ENCODE peak calls at places on chromosomes 6 and 20, in four cellular contexts. C is heart left ventricle; X is coronary artery; K is CD8-positive, alpha-beta T cell. M is an unnamed sample.

GRCh38 chr6:25945175-25945574 is 14.7 kb upstream of the SLC17A2 start:
- DNase-seq in C (no peak), K (no peak), X (no peak), M (no peak)

GRCh38 chr20:1469925-1470571 is 3.4 kb upstream of the NSFL1C start:
- DNase-seq in K (no peak), X (peak), C (peak), M (peak)

GRCh38 chr20:17655865-17656489 is 26.1 kb downstream of the RRBP1 start:
- DNase-seq in K (no peak), C (no peak), X (no peak), M (no peak)

GRCh38 chr6:170198298-170198697 is 92.6 kb downstream of the DLL1 start:
- DNase-seq in X (no peak), K (no peak), C (peak), M (no peak)

GRCh38 chr6:119137194-119138072 is 59.0 kb upstream of the FAM184A start:
- DNase-seq in X (no peak), C (no peak), K (no peak), M (no peak)

GRCh38 chr6:22827760-22828159 is 258.4 kb downstream of the HDGFL1 start:
- DNase-seq in K (no peak), X (no peak), C (no peak), M (no peak)

GRCh38 chr6:137846772-137847313 is 20.2 kb upstream of the TNFAIP3 start:
- DNase-seq in C (peak), X (no peak), K (no peak), M (no peak)

GRCh38 chr6:36098920-36099647 is 31.2 kb upstream of the MAPK13 start:
- DNase-seq in K (no peak), X (no peak), C (no peak), M (no peak)

GRCh38 chr6:133764011-133764812 is 124.7 kb upstream of the TCF21 start:
- DNase-seq in C (no peak), X (no peak), K (no peak), M (no peak)

GRCh38 chr6:27078734-27079357 is 168.7 kb upstream of the PRSS16 start:
- DNase-seq in X (no peak), C (no peak), K (peak), M (peak)

GRCh38 chr6:160248538-160248937 is 10.1 kb downstream of the SLC22A2 start:
- DNase-seq in K (no peak), X (no peak), C (no peak), M (no peak)

GRCh38 chr20:20679306-20679705 is 33.1 kb downstream of the RALGAPA2 start:
- DNase-seq in K (no peak), X (no peak), C (no peak), M (no peak)

GRCh38 chr20:44438782-44439181 is 36.9 kb upstream of the TTPAL start:
- DNase-seq in X (no peak), K (no peak), C (no peak), M (no peak)

GRCh38 chr6:2378891-2379652 is 133.7 kb upstream of the GMDS start:
- DNase-seq in X (no peak), K (no peak), C (no peak), M (peak)

GRCh38 chr6:16540804-16541752 is 220.2 kb downstream of the ATXN1 start:
- DNase-seq in C (no peak), K (no peak), X (peak), M (no peak)

GRCh38 chr6:121093928-121094327 is 240.4 kb downstream of the TBC1D32 start:
- DNase-seq in C (no peak), X (no peak), K (no peak), M (no peak)

GRCh38 chr6:19569563-19569962 is 267.6 kb upstream of the ID4 start:
- DNase-seq in C (no peak), K (no peak), X (no peak), M (no peak)

GRCh38 chr20:21936720-21937380 is 231.4 kb downstream of the PAX1 start:
- DNase-seq in K (no peak), C (no peak), X (no peak), M (no peak)

GRCh38 chr6:157607317-157608109 is 215.5 kb upstream of the SNX9 start:
- DNase-seq in K (no peak), C (no peak), X (no peak), M (no peak)

GRCh38 chr6:157609117-157609516 is 213.9 kb upstream of the SNX9 start:
- DNase-seq in C (no peak), X (no peak), K (no peak), M (no peak)

GRCh38 chr6:157609556-157609955 is 213.5 kb upstream of the SNX9 start:
- DNase-seq in C (no peak), X (no peak), K (no peak), M (no peak)

GRCh38 chr6:157606516-157606915 is 216.5 kb upstream of the SNX9 start:
- DNase-seq in X (no peak), C (no peak), K (no peak), M (no peak)

DNA sequence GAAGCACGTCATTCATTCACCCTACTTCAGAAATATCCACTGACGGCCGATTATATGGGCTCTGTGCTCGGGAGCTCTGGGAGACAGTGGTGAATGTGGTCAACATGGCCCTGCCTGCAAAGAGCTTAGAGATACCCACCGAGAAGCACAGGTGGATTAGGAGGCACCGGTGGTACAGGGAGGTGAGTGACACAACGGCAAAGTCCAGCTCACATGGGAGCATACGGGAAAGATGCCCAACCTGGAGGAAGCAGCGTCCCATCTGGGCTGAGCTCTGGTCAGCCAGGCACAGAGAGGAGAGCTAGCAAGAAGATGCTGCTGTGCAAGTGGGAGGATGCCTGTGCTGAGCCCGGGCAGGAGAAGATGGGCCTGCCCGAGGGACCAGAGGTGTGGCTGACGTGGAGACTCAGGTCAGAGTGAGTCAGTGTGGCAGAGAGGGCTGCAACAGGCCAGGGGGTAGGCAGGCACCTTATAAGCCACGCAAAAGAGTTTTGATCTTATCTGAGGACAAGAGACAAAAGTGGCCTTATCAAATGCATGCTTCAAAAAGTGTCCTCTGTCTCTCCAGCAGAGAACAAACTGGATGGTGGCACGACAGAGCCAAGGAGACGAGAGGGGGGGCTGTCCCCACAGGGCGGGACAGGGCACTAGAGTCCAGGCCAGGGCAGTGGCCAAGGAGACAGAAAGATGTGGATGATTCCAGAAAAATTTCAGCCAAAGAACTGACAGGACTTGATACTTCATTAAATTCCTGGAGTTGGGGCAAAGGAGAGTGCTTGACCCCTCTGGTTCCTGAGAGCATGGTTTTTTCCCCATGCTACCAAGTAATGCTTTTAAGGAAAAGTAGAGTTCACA is 214.6 kb upstream of the SNX9 start:
- DNase-seq in C (no peak), X (no peak), K (no peak), M (no peak)
- TF ChIP-seq CTCF in C (no peak), X (no peak), K (no peak), M (no peak)

GRCh38 chr6:139148557-139149220 is 13.8 kb downstream of the HECA start:
- DNase-seq in X (no peak), K (no peak), C (no peak), M (no peak)

GRCh38 chr6:139150915-139151314 is 16.0 kb downstream of the HECA start:
- DNase-seq in C (no peak), K (no peak), X (no peak), M (no peak)

GRCh38 chr6:139151425-139152087 is 16.7 kb downstream of the HECA start:
- DNase-seq in C (no peak), K (no peak), X (no peak), M (no peak)

GRCh38 chr6:139147628-139148027 is 12.7 kb downstream of the HECA start:
- DNase-seq in K (no peak), X (no peak), C (no peak), M (no peak)

GRCh38 chr6:139149383-139149782 is 14.5 kb downstream of the HECA start:
- DNase-seq in X (no peak), K (no peak), C (no peak), M (no peak)
- H3K4me3 ChIP-seq in X (no peak), K (peak), C (no peak), M (no peak)

DNA sequence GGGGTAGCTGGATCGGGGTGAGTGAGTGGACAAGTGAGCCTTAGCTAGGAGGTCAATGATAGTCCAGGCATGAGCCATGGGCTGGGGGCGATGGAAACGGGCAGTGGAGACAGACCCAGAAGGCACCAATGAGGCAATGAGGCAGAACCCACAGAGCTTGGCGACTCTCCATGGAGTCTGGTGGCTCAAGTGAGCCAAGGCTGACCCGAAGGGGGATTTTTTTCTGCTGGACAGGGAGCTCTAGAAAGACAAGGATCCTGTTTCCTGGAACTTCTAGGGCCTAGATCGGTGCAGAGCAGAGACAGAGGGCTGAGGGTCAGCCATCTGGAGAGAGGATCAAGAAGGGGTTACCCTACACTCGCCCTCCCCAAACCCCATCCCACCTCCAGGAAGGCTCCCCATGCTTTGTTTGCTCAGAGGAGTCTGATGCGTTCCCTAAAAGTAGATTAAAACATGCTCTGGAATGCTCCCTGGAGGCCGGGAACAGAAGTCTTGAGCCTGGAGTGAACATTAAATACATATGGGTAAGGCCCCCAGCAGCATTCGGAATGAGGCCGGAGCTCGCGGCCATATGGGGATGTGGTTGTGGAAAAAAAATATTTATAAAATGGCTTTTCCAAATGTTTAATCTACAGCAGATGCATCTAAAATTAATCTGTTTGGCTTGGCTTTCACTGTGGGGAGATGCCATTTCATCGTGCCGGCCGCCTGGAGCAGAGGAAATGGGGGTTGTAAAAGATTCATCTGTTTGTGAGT is 237.8 kb upstream of the PMEPA1 start:
- DNase-seq in X (no peak), C (peak), K (no peak), M (no peak)
- TF ChIP-seq CTCF in X (no peak), C (no peak), K (no peak), M (no peak)

GRCh38 chr6:136784910-136785746 is 7.1 kb downstream of the MAP3K5 start:
- DNase-seq in X (no peak), C (peak), K (no peak), M (no peak)
- H3K4me3 ChIP-seq in X (peak), C (peak), K (peak), M (no peak)

DNA sequence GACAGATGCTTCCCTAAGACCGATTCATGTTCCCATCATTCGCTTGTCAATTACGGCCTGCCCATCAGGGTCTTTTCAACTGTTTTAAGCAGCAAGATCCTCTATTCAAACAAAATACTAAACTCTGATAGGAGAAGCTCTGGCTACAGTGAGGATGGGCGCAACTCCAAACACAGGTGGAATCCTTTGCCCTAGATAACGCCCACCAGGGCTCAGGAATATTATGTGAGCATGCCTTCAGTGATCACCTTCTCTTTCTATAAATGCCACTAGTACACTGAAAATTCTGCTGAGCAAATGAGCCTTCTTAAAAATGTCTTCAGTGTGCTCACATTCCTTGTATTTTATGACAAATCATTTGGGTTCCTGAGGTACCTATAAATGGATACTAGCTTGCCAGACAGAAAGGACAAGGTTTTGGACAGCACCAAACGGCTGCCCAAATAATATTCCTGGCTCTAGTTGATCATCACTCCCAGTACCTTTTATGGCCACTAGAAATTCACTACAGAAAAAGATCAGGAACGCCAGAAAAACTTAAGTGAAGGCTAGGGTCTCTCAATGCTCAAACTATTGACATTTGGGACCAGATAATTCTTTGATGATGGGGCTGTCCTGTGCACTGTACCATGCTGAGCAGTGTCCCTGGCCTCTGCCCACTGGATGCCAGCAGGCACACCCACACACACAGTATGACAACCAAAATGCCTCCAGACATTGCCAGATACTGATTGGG is 13.1 kb downstream of the ZNF217 start:
- DNase-seq in K (peak), X (no peak), C (no peak), M (no peak)
- TF ChIP-seq CTCF in K (no peak), X (peak), C (no peak), M (peak)

GRCh38 chr20:10673176-10673830 is 496 bp downstream of the JAG1 start:
- DNase-seq in X (no peak), K (no peak), C (no peak), M (no peak)

GRCh38 chr20:10674684-10675455 is 1.1 kb upstream of the JAG1 start:
- DNase-seq in X (peak), C (peak), K (no peak), M (no peak)

GRCh38 chr20:10676518-10676917 is 2.7 kb upstream of the JAG1 start:
- DNase-seq in C (no peak), K (no peak), X (no peak), M (no peak)

GRCh38 chr20:10673831-10674683 is at the start of gene JAG1:
- DNase-seq in C (peak), X (peak), K (peak), M (no peak)

DNA sequence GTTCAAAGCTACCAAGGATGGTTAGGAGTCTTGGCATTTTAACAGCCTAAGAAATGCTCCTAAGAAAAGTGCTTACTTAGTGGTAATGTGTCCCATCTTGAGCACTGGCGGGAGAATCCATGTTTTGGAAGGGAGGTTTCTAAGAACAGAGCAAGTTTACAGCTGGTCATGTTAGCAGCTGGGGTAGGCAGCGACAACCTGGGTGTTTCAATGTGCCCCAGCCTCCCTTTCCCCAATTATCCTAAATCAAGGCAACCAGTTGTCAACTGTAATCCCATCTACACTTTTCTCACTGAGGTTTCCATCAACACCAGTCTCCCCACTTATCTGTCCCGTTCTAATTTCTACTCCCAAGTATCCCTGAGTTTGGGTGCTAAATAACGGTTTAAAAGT is 1.7 kb upstream of the JAG1 start:
- DNase-seq in X (no peak), K (no peak), C (no peak), M (no peak)
- H3K4me3 ChIP-seq in X (peak), K (no peak), C (peak), M (peak)

DNA sequence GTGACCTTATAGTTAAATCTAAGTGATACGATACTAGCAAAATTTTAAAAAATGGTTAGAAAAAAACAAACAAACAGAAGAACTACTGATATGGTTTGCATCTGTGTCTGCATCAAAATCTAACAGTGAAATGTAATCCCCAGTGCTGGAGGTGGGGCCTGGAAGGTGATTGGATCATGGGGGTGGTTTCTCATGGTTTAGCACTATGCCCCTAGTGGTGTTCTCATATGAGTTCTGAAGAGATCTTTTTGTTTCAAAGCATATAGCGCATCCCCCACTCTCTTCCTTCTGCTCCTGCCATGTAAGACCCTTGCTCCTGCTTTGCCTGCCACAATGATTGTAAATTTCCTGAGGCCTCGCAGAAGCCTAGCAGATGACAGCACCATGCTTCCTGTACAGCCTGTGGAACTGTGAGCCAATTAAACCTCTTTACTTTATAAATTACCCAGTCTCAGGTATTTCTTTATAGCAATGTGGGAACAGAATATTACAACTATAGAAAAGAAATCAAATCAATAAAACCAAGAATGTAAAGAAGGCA is 5.4 kb downstream of the FBXL4 start:
- DNase-seq in K (no peak), X (no peak), C (no peak), M (no peak)
- TF ChIP-seq CTCF in K (no peak), X (no peak), C (no peak), M (peak)

GRCh38 chr20:47501483-47502270 is at the start of gene NCOA3:
- DNase-seq in K (peak), X (peak), C (peak), M (no peak)

GRCh38 chr20:47501117-47501482 is 587 bp upstream of the NCOA3 start:
- DNase-seq in C (no peak), X (no peak), K (no peak), M (no peak)

GRCh38 chr20:47499053-47499452 is 2.6 kb upstream of the NCOA3 start:
- DNase-seq in C (no peak), K (no peak), X (no peak), M (no peak)

GRCh38 chr20:47502271-47502730 is 614 bp downstream of the NCOA3 start:
- DNase-seq in C (peak), K (no peak), X (no peak), M (no peak)

DNA sequence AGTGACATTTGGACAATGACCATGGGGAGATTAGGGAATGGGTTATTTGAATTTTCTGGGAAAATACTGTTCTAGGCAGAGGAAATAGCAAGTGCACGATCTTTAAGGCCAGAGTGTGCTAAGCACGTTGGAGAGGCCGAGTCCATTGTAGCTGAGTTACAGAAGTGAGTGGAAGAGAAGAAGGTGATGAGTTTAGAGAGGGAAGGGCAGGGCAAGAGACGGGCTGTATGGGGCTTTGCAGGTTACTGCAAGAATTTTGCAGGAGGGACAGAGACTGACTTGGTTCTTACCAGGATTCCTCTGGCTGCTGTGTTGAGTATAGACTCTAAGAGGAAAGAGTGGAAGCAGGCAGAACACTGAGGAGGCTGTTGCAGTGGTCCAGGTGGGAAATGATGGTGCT is 1.1 kb upstream of the NCOA3 start:
- DNase-seq in K (no peak), C (no peak), X (no peak), M (no peak)
- H3K4me3 ChIP-seq in K (no peak), C (no peak), X (peak), M (peak)

GRCh38 chr6:21587182-21587924 is 6.2 kb upstream of the SOX4 start:
- DNase-seq in X (peak), K (no peak), C (peak), M (no peak)
- TF ChIP-seq CTCF in X (no peak), K (peak), C (peak), M (peak)

M was measured in epithelial cell of proximal tubule.